ENCODE peak calls at places on chromosomes 2 and 18, in nine cellular contexts. G is CD8-positive, alpha-beta memory T cell; U is HepG2; Y is A549; K is aorta; Z is colonic mucosa; W is SK-N-SH; I is breast epithelium; D is SJSA1. L is an unnamed sample. For H3K4me1, the result is how much of the 10 kb centered on the place peaks cover.

GRCh38 chr2:152025678-152026287 is 73.1 kb downstream of the CACNB4 start:
- DNase-seq in G (peak), U (peak), Y (peak), K (peak), Z (peak), W (peak), I (peak), D (peak), L (peak)

GRCh38 chr2:88180594-88181240 is 10.6 kb downstream of the THNSL2 start:
- DNase-seq in G (no peak), U (no peak), Y (peak), K (no peak), Z (no peak), W (no peak), I (no peak), D (no peak), L (peak)

GRCh38 chr2:286774-287392 is 1.0 kb downstream of the ALKAL2 start:
- DNase-seq in G (no peak), U (no peak), Y (no peak), K (no peak), Z (no peak), W (peak), I (no peak), D (no peak), L (peak)

GRCh38 chr18:44859263-44859662 is 178.6 kb downstream of the SETBP1 start:
- DNase-seq in G (no peak), U (no peak), Y (no peak), K (no peak), Z (no peak), W (no peak), I (no peak), D (no peak), L (no peak)

GRCh38 chr2:96730212-96730611 is 9.7 kb downstream of the LMAN2L start:
- DNase-seq in G (no peak), U (no peak), Y (no peak), K (no peak), Z (no peak), W (no peak), I (no peak), D (peak), L (no peak)

GRCh38 chr18:8401606-8402005 is 207.6 kb upstream of the RAB12 start:
- DNase-seq in G (no peak), U (no peak), Y (no peak), K (no peak), Z (no peak), W (no peak), I (no peak), D (no peak), L (no peak)

GRCh38 chr2:112803691-112804521 is 19.6 kb upstream of the IL1A start:
- DNase-seq in G (no peak), U (peak), Y (peak), K (no peak), Z (no peak), W (no peak), I (no peak), D (peak), L (no peak)

GRCh38 chr18:32455346-32455745 is 15.3 kb downstream of the GAREM1 start:
- DNase-seq in G (no peak), U (no peak), Y (no peak), K (no peak), Z (no peak), W (no peak), I (no peak), D (no peak), L (no peak)

GRCh38 chr18:40371673-40372072 is 1583.4 kb upstream of the PIK3C3 start:
- DNase-seq in G (no peak), U (no peak), Y (no peak), K (no peak), Z (no peak), W (no peak), I (no peak), D (no peak), L (no peak)

GRCh38 chr2:10873790-10874437 is 37.8 kb upstream of the KCNF1 start:
- DNase-seq in G (no peak), U (no peak), Y (no peak), K (no peak), Z (no peak), W (no peak), I (no peak), D (no peak), L (peak)

GRCh38 chr2:240624011-240624949 is 1.0 kb upstream of the GPR35 start:
- DNase-seq in G (no peak), U (no peak), Y (no peak), K (peak), Z (no peak), W (no peak), I (no peak), D (no peak), L (peak)

GRCh38 chr2:15579641-15580040 is 12.0 kb upstream of the DDX1 start:
- DNase-seq in G (no peak), U (peak), Y (no peak), K (no peak), Z (no peak), W (no peak), I (no peak), D (no peak), L (peak)

GRCh38 chr2:220891405-220891804 is 680.7 kb downstream of the EPHA4 start:
- DNase-seq in G (no peak), U (no peak), Y (peak), K (no peak), Z (no peak), W (no peak), I (no peak), D (no peak), L (peak)

GRCh38 chr2:159042115-159042850 is 73.8 kb downstream of the TANC1 start:
- DNase-seq in G (no peak), U (no peak), Y (no peak), K (no peak), Z (no peak), W (no peak), I (no peak), D (no peak), L (no peak)

GRCh38 chr2:230960026-230960425 is 35.0 kb upstream of the GPR55 start:
- DNase-seq in G (no peak), U (no peak), Y (no peak), K (no peak), Z (peak), W (no peak), I (no peak), D (no peak), L (no peak)

GRCh38 chr2:216643986-216644662 is 10.9 kb downstream of the IGFBP2 start:
- DNase-seq in G (no peak), U (no peak), Y (no peak), K (peak), Z (no peak), W (no peak), I (no peak), D (no peak), L (no peak)

GRCh38 chr18:3238742-3239141 is 8.9 kb upstream of the MYL12A start:
- DNase-seq in G (no peak), U (no peak), Y (no peak), K (no peak), Z (no peak), W (no peak), I (no peak), D (no peak), L (no peak)

GRCh38 chr2:161625996-161626395 is 1.8 kb downstream of the SLC4A10 start:
- DNase-seq in G (no peak), U (no peak), Y (no peak), K (no peak), Z (no peak), W (no peak), I (no peak), D (no peak), L (no peak)

GRCh38 chr2:226131299-226131784 is 668.3 kb downstream of the IRS1 start:
- DNase-seq in G (no peak), U (no peak), Y (no peak), K (no peak), Z (no peak), W (no peak), I (peak), D (no peak), L (no peak)

GRCh38 chr18:75256376-75256775 is 45.8 kb downstream of the TSHZ1 start:
- DNase-seq in G (no peak), U (no peak), Y (no peak), K (no peak), Z (no peak), W (no peak), I (no peak), D (no peak), L (no peak)

GRCh38 chr18:68428026-68428425 is 286.9 kb downstream of the TMX3 start:
- DNase-seq in G (no peak), U (no peak), Y (no peak), K (no peak), Z (no peak), W (no peak), I (no peak), D (peak), L (no peak)

GRCh38 chr2:199875400-199875799 is 24.4 kb upstream of the FTCDNL1 start:
- DNase-seq in G (no peak), U (no peak), Y (no peak), K (no peak), Z (no peak), W (no peak), I (no peak), D (peak), L (no peak)

GRCh38 chr2:12723741-12724463 is 7.2 kb downstream of the TRIB2 start:
- DNase-seq in G (no peak), U (no peak), Y (no peak), K (no peak), Z (no peak), W (no peak), I (no peak), D (no peak), L (no peak)

GRCh38 chr2:232571026-232571474 is 20.6 kb downstream of the EIF4E2 start:
- DNase-seq in G (no peak), U (no peak), Y (no peak), K (no peak), Z (no peak), W (no peak), I (no peak), D (no peak), L (no peak)

GRCh38 chr2:144938308-144938709 is 418.4 kb upstream of the ZEB2 start:
- DNase-seq in G (no peak), U (peak), Y (peak), K (no peak), Z (no peak), W (peak), I (no peak), D (peak), L (no peak)
- H3K27ac ChIP-seq in G (no peak), U (no peak), Y (peak), K (peak), Z (peak), W (peak), I (peak), D (peak), L (no peak)

GRCh38 chr18:48303883-48304282 is 105.3 kb downstream of the ZBTB7C start:
- DNase-seq in G (no peak), U (no peak), Y (no peak), K (no peak), Z (no peak), W (no peak), I (no peak), D (no peak), L (no peak)
- H3K4me1 ChIP-seq in G (under half), U (under half), Y (under half), K (under half), Z (under half), W (under half), I (under half), D (under half), L (under half)

GRCh38 chr2:197674546-197674945 is 841 bp downstream of the RFTN2 start:
- DNase-seq in G (no peak), U (no peak), Y (no peak), K (no peak), Z (no peak), W (no peak), I (no peak), D (peak), L (no peak)
- H3K4me3 ChIP-seq in G (no peak), U (no peak), Y (no peak), K (peak), Z (no peak), W (no peak), I (peak), D (peak), L (peak)

GRCh38 chr2:98897746-98898145 is 38.3 kb downstream of the CRACDL start:
- DNase-seq in G (no peak), U (no peak), Y (no peak), K (no peak), Z (no peak), W (no peak), I (no peak), D (no peak), L (peak)
- H3K27ac ChIP-seq in G (no peak), U (no peak), Y (no peak), K (no peak), Z (no peak), W (no peak), I (no peak), D (no peak), L (no peak)